ENCODE peak calls at places on chromosomes 7 and 10, in nine cellular contexts. One of them, this sample, is unnamed.

GRCh38 chr7:26060713-26061339 is 91.2 kb upstream of the NFE2L3 start:
- DNase-seq in stimulated activated CD4-positive, alpha-beta T cell treated with anti-CD3 and anti-CD28 coated beads, Interleukin-4, amount 100 ng/mL, for 1 hour: no peak
- DNase-seq in nephron progenitor cell: no peak
- DNase-seq in neural crest cell: no peak
- DNase-seq in posterior cingulate gyrus: no peak
- DNase-seq in GM12865: no peak
- DNase-seq in RWPE2: no peak
- DNase-seq in neuronal stem cell: no peak
- DNase-seq in amniotic stem cell: no peak
- DNase-seq in this sample: no peak

GRCh38 chr7:48085433-48085791 is 3.7 kb upstream of the UPP1 start:
- DNase-seq in stimulated activated CD4-positive, alpha-beta T cell treated with anti-CD3 and anti-CD28 coated beads, Interleukin-4, amount 100 ng/mL, for 1 hour: no peak
- DNase-seq in nephron progenitor cell: no peak
- DNase-seq in neural crest cell: no peak
- DNase-seq in posterior cingulate gyrus: no peak
- DNase-seq in GM12865: peak; percentile 57
- DNase-seq in RWPE2: no peak
- DNase-seq in neuronal stem cell: no peak
- DNase-seq in amniotic stem cell: no peak
- DNase-seq in this sample: no peak

GRCh38 chr10:22651276-22651980 is 63.0 kb downstream of the PIP4K2A start:
- DNase-seq in stimulated activated CD4-positive, alpha-beta T cell treated with anti-CD3 and anti-CD28 coated beads, Interleukin-4, amount 100 ng/mL, for 1 hour: peak; percentile 37
- DNase-seq in nephron progenitor cell: no peak
- DNase-seq in neural crest cell: no peak
- DNase-seq in posterior cingulate gyrus: no peak
- DNase-seq in GM12865: peak; percentile 52
- DNase-seq in RWPE2: no peak
- DNase-seq in neuronal stem cell: no peak
- DNase-seq in amniotic stem cell: no peak
- DNase-seq in this sample: no peak

GRCh38 chr7:26196305-26196704 is 4.2 kb downstream of the HNRNPA2B1 start:
- DNase-seq in stimulated activated CD4-positive, alpha-beta T cell treated with anti-CD3 and anti-CD28 coated beads, Interleukin-4, amount 100 ng/mL, for 1 hour: no peak
- DNase-seq in nephron progenitor cell: no peak
- DNase-seq in neural crest cell: no peak
- DNase-seq in posterior cingulate gyrus: no peak
- DNase-seq in GM12865: no peak
- DNase-seq in RWPE2: no peak
- DNase-seq in neuronal stem cell: no peak
- DNase-seq in amniotic stem cell: no peak
- DNase-seq in this sample: no peak

GRCh38 chr10:46558411-46559185 is 2.1 kb upstream of the GPRIN2 start:
- DNase-seq in stimulated activated CD4-positive, alpha-beta T cell treated with anti-CD3 and anti-CD28 coated beads, Interleukin-4, amount 100 ng/mL, for 1 hour: no peak
- DNase-seq in nephron progenitor cell: peak; percentile 3
- DNase-seq in neural crest cell: peak; percentile 1
- DNase-seq in posterior cingulate gyrus: peak; percentile 1
- DNase-seq in GM12865: no peak
- DNase-seq in RWPE2: peak; percentile 79
- DNase-seq in neuronal stem cell: no peak
- DNase-seq in amniotic stem cell: no peak
- DNase-seq in this sample: no peak

GRCh38 chr10:93115661-93116383 is 42.1 kb downstream of the CYP26A1 start:
- DNase-seq in stimulated activated CD4-positive, alpha-beta T cell treated with anti-CD3 and anti-CD28 coated beads, Interleukin-4, amount 100 ng/mL, for 1 hour: peak; percentile 70
- DNase-seq in nephron progenitor cell: peak; percentile 63
- DNase-seq in neural crest cell: peak; percentile 62
- DNase-seq in posterior cingulate gyrus: peak; percentile 42
- DNase-seq in GM12865: peak; percentile 81
- DNase-seq in RWPE2: no peak
- DNase-seq in neuronal stem cell: peak; percentile 40
- DNase-seq in amniotic stem cell: peak; percentile 4
- DNase-seq in this sample: peak; percentile 54

GRCh38 chr7:1769286-1770200 is 99.5 kb downstream of the ELFN1 start:
- DNase-seq in stimulated activated CD4-positive, alpha-beta T cell treated with anti-CD3 and anti-CD28 coated beads, Interleukin-4, amount 100 ng/mL, for 1 hour: no peak
- DNase-seq in nephron progenitor cell: no peak
- DNase-seq in neural crest cell: no peak
- DNase-seq in posterior cingulate gyrus: no peak
- DNase-seq in GM12865: no peak
- DNase-seq in RWPE2: no peak
- DNase-seq in neuronal stem cell: no peak
- DNase-seq in amniotic stem cell: no peak
- DNase-seq in this sample: no peak

GRCh38 chr10:99660662-99661369 is 1.5 kb downstream of the ENTPD7 start:
- DNase-seq in stimulated activated CD4-positive, alpha-beta T cell treated with anti-CD3 and anti-CD28 coated beads, Interleukin-4, amount 100 ng/mL, for 1 hour: no peak
- DNase-seq in nephron progenitor cell: no peak
- DNase-seq in neural crest cell: no peak
- DNase-seq in posterior cingulate gyrus: no peak
- DNase-seq in GM12865: no peak
- DNase-seq in RWPE2: no peak
- DNase-seq in neuronal stem cell: no peak
- DNase-seq in amniotic stem cell: no peak
- DNase-seq in this sample: no peak

GRCh38 chr7:88218836-88219605 is 817 bp downstream of the SRI start:
- DNase-seq in stimulated activated CD4-positive, alpha-beta T cell treated with anti-CD3 and anti-CD28 coated beads, Interleukin-4, amount 100 ng/mL, for 1 hour: peak; percentile 12
- DNase-seq in nephron progenitor cell: peak; percentile 42
- DNase-seq in neural crest cell: peak; percentile 26
- DNase-seq in posterior cingulate gyrus: peak; percentile 48
- DNase-seq in GM12865: peak; percentile 81
- DNase-seq in RWPE2: no peak
- DNase-seq in neuronal stem cell: no peak
- DNase-seq in amniotic stem cell: peak; percentile 14
- DNase-seq in this sample: peak; percentile 43

GRCh38 chr10:70672165-70672992 is at the start of gene ADAMTS14:
- DNase-seq in stimulated activated CD4-positive, alpha-beta T cell treated with anti-CD3 and anti-CD28 coated beads, Interleukin-4, amount 100 ng/mL, for 1 hour: no peak
- DNase-seq in nephron progenitor cell: peak; percentile 76
- DNase-seq in neural crest cell: peak; percentile 24
- DNase-seq in posterior cingulate gyrus: peak; percentile 54
- DNase-seq in GM12865: no peak
- DNase-seq in RWPE2: no peak
- DNase-seq in neuronal stem cell: peak; percentile 44
- DNase-seq in amniotic stem cell: no peak
- DNase-seq in this sample: no peak

GRCh38 chr10:100656479-100656878 is 88.9 kb upstream of the PAX2 start:
- DNase-seq in stimulated activated CD4-positive, alpha-beta T cell treated with anti-CD3 and anti-CD28 coated beads, Interleukin-4, amount 100 ng/mL, for 1 hour: no peak
- DNase-seq in nephron progenitor cell: peak; percentile 71
- DNase-seq in neural crest cell: no peak
- DNase-seq in posterior cingulate gyrus: no peak
- DNase-seq in GM12865: no peak
- DNase-seq in RWPE2: no peak
- DNase-seq in neuronal stem cell: no peak
- DNase-seq in amniotic stem cell: no peak
- DNase-seq in this sample: no peak

GRCh38 chr7:65475734-65476319 is 102.2 kb downstream of the ZNF92 start:
- DNase-seq in stimulated activated CD4-positive, alpha-beta T cell treated with anti-CD3 and anti-CD28 coated beads, Interleukin-4, amount 100 ng/mL, for 1 hour: no peak
- DNase-seq in nephron progenitor cell: no peak
- DNase-seq in neural crest cell: no peak
- DNase-seq in posterior cingulate gyrus: no peak
- DNase-seq in GM12865: peak; percentile 91
- DNase-seq in RWPE2: no peak
- DNase-seq in neuronal stem cell: no peak
- DNase-seq in amniotic stem cell: no peak
- DNase-seq in this sample: no peak

GRCh38 chr7:111855161-111855841 is 293.0 kb upstream of the IMMP2L start:
- DNase-seq in stimulated activated CD4-positive, alpha-beta T cell treated with anti-CD3 and anti-CD28 coated beads, Interleukin-4, amount 100 ng/mL, for 1 hour: no peak
- DNase-seq in nephron progenitor cell: no peak
- DNase-seq in neural crest cell: peak; percentile 11
- DNase-seq in posterior cingulate gyrus: peak; percentile 46
- DNase-seq in GM12865: peak; percentile 59
- DNase-seq in RWPE2: no peak
- DNase-seq in neuronal stem cell: peak; percentile 15
- DNase-seq in amniotic stem cell: peak; percentile 30
- DNase-seq in this sample: peak; percentile 83

GRCh38 chr10:31296754-31297153 is 22.3 kb upstream of the ZEB1 start:
- DNase-seq in stimulated activated CD4-positive, alpha-beta T cell treated with anti-CD3 and anti-CD28 coated beads, Interleukin-4, amount 100 ng/mL, for 1 hour: no peak
- DNase-seq in nephron progenitor cell: no peak
- DNase-seq in neural crest cell: no peak
- DNase-seq in posterior cingulate gyrus: no peak
- DNase-seq in GM12865: no peak
- DNase-seq in RWPE2: no peak
- DNase-seq in neuronal stem cell: no peak
- DNase-seq in amniotic stem cell: no peak
- DNase-seq in this sample: no peak

GRCh38 chr7:80480566-80480965 is 31.3 kb downstream of the GNAT3 start:
- DNase-seq in stimulated activated CD4-positive, alpha-beta T cell treated with anti-CD3 and anti-CD28 coated beads, Interleukin-4, amount 100 ng/mL, for 1 hour: no peak
- DNase-seq in nephron progenitor cell: no peak
- DNase-seq in neural crest cell: no peak
- DNase-seq in posterior cingulate gyrus: no peak
- DNase-seq in GM12865: no peak
- DNase-seq in RWPE2: no peak
- DNase-seq in neuronal stem cell: no peak
- DNase-seq in amniotic stem cell: no peak
- DNase-seq in this sample: no peak

GRCh38 chr7:129843365-129843898 is 109.3 kb downstream of the UBE2H start:
- DNase-seq in stimulated activated CD4-positive, alpha-beta T cell treated with anti-CD3 and anti-CD28 coated beads, Interleukin-4, amount 100 ng/mL, for 1 hour: no peak
- DNase-seq in nephron progenitor cell: no peak
- DNase-seq in neural crest cell: no peak
- DNase-seq in posterior cingulate gyrus: no peak
- DNase-seq in GM12865: no peak
- DNase-seq in RWPE2: no peak
- DNase-seq in neuronal stem cell: no peak
- DNase-seq in amniotic stem cell: no peak
- DNase-seq in this sample: no peak

This sample was measured in AML-193.